ENCODE peak calls at places on chromosomes 4 and X, in six cellular contexts. F, J, U, L, K and R are unnamed samples.

GRCh38 chr4:107213410-107213809 is 177.3 kb upstream of the DKK2 start:
- DNase-seq in F (no peak), J (no peak), U (no peak), L (no peak), K (peak), R (no peak)

GRCh38 chr4:38753021-38753806 is 29.6 kb downstream of the TLR10 start:
- DNase-seq in F (peak), J (peak), U (peak), L (no peak), K (peak), R (no peak)

GRCh38 chr4:166277406-166277805 is 404.4 kb downstream of the TLL1 start:
- DNase-seq in F (no peak), J (no peak), U (no peak), L (no peak), K (no peak), R (no peak)

GRCh38 chr4:112225157-112225556 is 6.4 kb upstream of the AP1AR start:
- DNase-seq in F (no peak), J (no peak), U (no peak), L (no peak), K (no peak), R (no peak)

GRCh38 chr4:143667461-143667860 is 33.0 kb downstream of the FREM3 start:
- DNase-seq in F (no peak), J (no peak), U (no peak), L (no peak), K (peak), R (no peak)

GRCh38 chrX:34903316-34903715 is 39.3 kb upstream of the FAM47B start:
- DNase-seq in F (no peak), J (no peak), U (no peak), L (no peak), K (no peak), R (no peak)

GRCh38 chr4:22129454-22130075 is 181.0 kb upstream of the KCNIP4 start:
- DNase-seq in F (no peak), J (peak), U (no peak), L (no peak), K (peak), R (no peak)

GRCh38 chr4:141350122-141350904 is 129.6 kb downstream of the ZNF330 start:
- DNase-seq in F (no peak), J (peak), U (no peak), L (peak), K (no peak), R (no peak)

GRCh38 chr4:112172180-112172579 is 26.9 kb downstream of the FAM241A start:
- DNase-seq in F (no peak), J (no peak), U (no peak), L (no peak), K (no peak), R (no peak)

GRCh38 chrX:1463581-1464281 is 11.0 kb upstream of the ASMTL start:
- DNase-seq in F (peak), J (no peak), U (no peak), L (no peak), K (no peak), R (no peak)

GRCh38 chr4:177093964-177094363 is 215.7 kb upstream of the NEIL3 start:
- DNase-seq in F (no peak), J (no peak), U (no peak), L (no peak), K (peak), R (no peak)

GRCh38 chr4:148068065-148068911 is 336.4 kb downstream of the ARHGAP10 start:
- DNase-seq in F (no peak), J (no peak), U (no peak), L (no peak), K (peak), R (no peak)

GRCh38 chrX:129427267-129427666 is 96.0 kb downstream of the SMARCA1 start:
- DNase-seq in F (no peak), J (no peak), U (no peak), L (no peak), K (no peak), R (no peak)

GRCh38 chr4:43556262-43556661 is 663.7 kb downstream of the GRXCR1 start:
- DNase-seq in F (no peak), J (no peak), U (no peak), L (no peak), K (no peak), R (no peak)
- H3K27ac ChIP-seq in F (no peak), J (no peak), U (no peak), L (no peak), K (no peak), R (no peak)

GRCh38 chrX:71581210-71581609 is 3.0 kb downstream of the GCNA start:
- DNase-seq in F (no peak), J (no peak), U (no peak), L (no peak), K (no peak), R (no peak)
- H3K27ac ChIP-seq in F (no peak), J (no peak), U (no peak), L (no peak), K (no peak), R (no peak)

GRCh38 chrX:39691724-39692123 is 406.0 kb downstream of the BCOR start:
- DNase-seq in F (no peak), J (no peak), U (no peak), L (no peak), K (no peak), R (no peak)

GRCh38 chrX:39688576-39689373 is 409.0 kb downstream of the BCOR start:
- DNase-seq in F (no peak), J (peak), U (peak), L (peak), K (peak), R (no peak)

GRCh38 chrX:39688219-39688575 is 409.6 kb downstream of the BCOR start:
- DNase-seq in F (no peak), J (no peak), U (no peak), L (no peak), K (no peak), R (no peak)

GRCh38 chrX:39690541-39691415 is 407.0 kb downstream of the BCOR start:
- DNase-seq in F (no peak), J (peak), U (no peak), L (no peak), K (no peak), R (no peak)

DNA sequence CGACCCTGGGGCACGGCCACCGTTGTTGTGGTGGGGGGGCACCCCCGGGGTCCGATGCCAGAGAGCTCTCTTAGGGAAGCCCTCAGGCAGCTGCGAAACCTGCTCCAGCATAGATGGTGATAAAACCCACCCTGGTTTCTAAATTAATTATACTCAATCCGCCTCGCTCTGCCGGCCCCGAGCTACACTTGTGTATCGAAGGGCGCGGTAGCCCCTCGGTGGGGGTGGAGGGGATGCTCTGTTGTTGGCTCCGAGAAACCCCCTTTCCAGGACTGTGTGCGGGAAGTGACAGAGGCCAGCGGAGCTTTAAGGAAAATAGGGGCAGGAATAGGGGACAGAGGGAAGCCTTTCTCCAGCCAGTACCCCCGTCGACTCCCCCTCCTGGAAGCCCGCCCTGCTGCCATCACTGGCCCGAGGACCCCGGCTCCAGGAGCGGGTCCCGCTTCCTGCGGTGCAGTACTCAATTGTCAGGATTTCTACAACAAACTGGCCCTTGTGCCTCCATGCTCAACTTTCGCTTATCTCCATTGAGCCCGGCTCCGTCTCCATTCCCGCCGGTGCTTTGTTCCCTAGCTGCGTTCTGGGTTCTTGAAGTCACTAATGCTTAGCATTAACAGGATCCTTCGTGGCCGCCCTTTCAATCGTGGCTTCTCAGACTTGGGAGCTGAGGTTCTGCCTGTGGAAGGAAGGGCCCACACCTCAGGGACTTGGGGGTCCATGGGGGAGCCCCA is 408.2 kb downstream of the BCOR start:
- DNase-seq in F (no peak), J (peak), U (no peak), L (no peak), K (peak), R (no peak)
- H3K27ac ChIP-seq in F (peak), J (peak), U (peak), L (no peak), K (no peak), R (no peak)

GRCh38 chr4:139814285-139815015 is 148.8 kb downstream of the MGST2 start:
- DNase-seq in F (no peak), J (no peak), U (no peak), L (peak), K (no peak), R (no peak)
- H3K27ac ChIP-seq in F (peak), J (peak), U (peak), L (peak), K (peak), R (no peak)

DNA sequence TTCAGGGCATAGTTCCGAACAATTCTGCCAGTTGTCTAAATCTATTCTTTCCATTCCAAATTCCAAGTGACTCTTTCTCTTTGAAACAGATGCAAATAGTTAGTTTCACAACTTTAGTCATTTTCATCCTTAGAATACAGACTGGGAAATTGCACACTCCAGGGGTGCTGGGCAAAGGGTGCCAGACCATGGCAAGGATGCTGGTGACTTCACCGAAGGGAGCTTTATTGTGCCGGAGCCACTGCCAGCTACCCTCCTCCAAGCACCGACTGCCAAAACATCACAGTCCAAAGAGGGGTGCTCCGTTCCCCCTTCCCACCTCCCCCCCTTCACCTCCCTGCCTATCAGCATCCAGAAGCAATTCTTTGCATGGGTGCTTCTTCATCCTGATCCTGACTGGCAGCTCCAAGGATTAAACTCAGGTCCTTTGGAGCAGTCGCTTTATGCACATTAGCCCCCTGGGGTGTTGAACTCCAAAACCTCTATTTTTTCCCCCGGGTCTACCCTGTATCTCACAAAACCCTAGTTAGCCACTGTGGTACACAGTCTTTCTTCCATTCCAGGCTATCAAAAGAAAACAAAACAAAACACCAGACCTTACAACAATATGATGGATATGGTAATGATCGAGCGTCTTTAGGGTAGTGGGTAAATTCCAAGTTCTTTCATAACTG is 28.9 kb downstream of the MID1 start:
- DNase-seq in F (no peak), J (no peak), U (no peak), L (no peak), K (no peak), R (no peak)
- H3K27ac ChIP-seq in F (no peak), J (no peak), U (no peak), L (no peak), K (no peak), R (no peak)

GRCh38 chrX:48590203-48591103 is 6.8 kb upstream of the WDR13 start:
- DNase-seq in F (no peak), J (no peak), U (no peak), L (no peak), K (no peak), R (no peak)
- H3K27ac ChIP-seq in F (peak), J (peak), U (no peak), L (peak), K (peak), R (no peak)

GRCh38 chr4:8434251-8435073 is 6.1 kb downstream of the ACOX3 start:
- DNase-seq in F (no peak), J (no peak), U (no peak), L (no peak), K (no peak), R (no peak)
- H3K27ac ChIP-seq in F (no peak), J (peak), U (peak), L (no peak), K (no peak), R (no peak)

GRCh38 chrX:125101971-125102750 is 217.5 kb upstream of the TEX13C start:
- DNase-seq in F (no peak), J (no peak), U (no peak), L (no peak), K (no peak), R (no peak)

GRCh38 chrX:125108926-125109325 is 210.7 kb upstream of the TEX13C start:
- DNase-seq in F (no peak), J (no peak), U (no peak), L (no peak), K (no peak), R (no peak)

DNA sequence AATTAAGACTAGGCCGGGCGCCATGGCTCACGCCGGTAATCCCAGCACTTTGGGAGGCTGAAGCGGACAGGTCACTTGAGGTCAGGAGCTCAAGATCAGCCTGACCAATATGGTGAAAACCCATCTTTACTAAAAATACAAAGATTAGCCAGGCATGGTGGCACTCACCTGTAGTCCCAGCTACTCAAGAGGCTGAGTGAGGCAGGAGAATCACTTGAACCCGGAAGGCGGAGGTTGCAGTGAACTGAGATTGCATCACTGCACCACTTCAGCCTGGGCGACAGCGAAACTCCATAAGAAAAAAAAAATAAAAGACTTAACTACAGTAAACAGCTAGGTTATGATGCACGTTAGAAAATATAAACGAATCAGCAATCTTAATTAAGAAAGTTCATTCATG is 216.0 kb upstream of the TEX13C start:
- DNase-seq in F (no peak), J (no peak), U (no peak), L (no peak), K (no peak), R (no peak)
- H3K27ac ChIP-seq in F (no peak), J (no peak), U (no peak), L (no peak), K (no peak), R (no peak)